ENCODE peak calls at places on chromosomes 13 and 19, in seven cellular contexts. Z is uterus, I is HepG2, N is breast epithelium, F is adrenal gland, U is esophagus squamous epithelium, G is tibial nerve. E is an unnamed sample.

GRCh38 chr13:40920826-40921225 is 98.3 kb downstream of the ELF1 start:
- DNase-seq in Z (no peak), I (no peak), N (no peak), F (no peak), U (no peak), G (no peak), E (no peak)

GRCh38 chr13:26914624-26915023 is 154.0 kb upstream of the GPR12 start:
- DNase-seq in Z (no peak), I (no peak), N (no peak), F (no peak), U (no peak), G (no peak), E (no peak)

GRCh38 chr19:12834418-12834943 is at the start of gene RTBDN:
- DNase-seq in Z (no peak), I (no peak), N (no peak), F (no peak), U (no peak), G (no peak), E (no peak)

GRCh38 chr13:100707818-100708740 is 33.5 kb upstream of the TMTC4 start:
- DNase-seq in Z (no peak), I (no peak), N (no peak), F (no peak), U (no peak), G (no peak), E (no peak)

GRCh38 chr13:101785858-101786257 is 333.4 kb downstream of the ITGBL1 start:
- DNase-seq in Z (no peak), I (peak), N (no peak), F (no peak), U (no peak), G (no peak), E (no peak)

GRCh38 chr13:110683921-110684320 is 22.0 kb downstream of the CARS2 start:
- DNase-seq in Z (no peak), I (no peak), N (no peak), F (no peak), U (no peak), G (no peak), E (no peak)

GRCh38 chr19:43910884-43911283 is 24.2 kb downstream of the ZNF45 start:
- DNase-seq in Z (no peak), I (no peak), N (no peak), F (no peak), U (no peak), G (no peak), E (no peak)

GRCh38 chr19:39200818-39201145 is 3.3 kb downstream of the SYCN start:
- DNase-seq in Z (no peak), I (no peak), N (no peak), F (no peak), U (no peak), G (no peak), E (no peak)

GRCh38 chr13:71864094-71864980 is 2.7 kb downstream of the DACH1 start:
- DNase-seq in Z (peak), I (no peak), N (peak), F (peak), U (peak), G (no peak), E (no peak)

GRCh38 chr13:50711449-50711848 is 132.0 kb downstream of the DLEU7 start:
- DNase-seq in Z (no peak), I (no peak), N (no peak), F (no peak), U (no peak), G (no peak), E (no peak)

GRCh38 chr13:102721800-102722231 is 27.0 kb upstream of the METTL21C start:
- DNase-seq in Z (no peak), I (no peak), N (no peak), F (no peak), U (no peak), G (no peak), E (no peak)

GRCh38 chr13:21106089-21106488 is 44.7 kb upstream of the LATS2 start:
- DNase-seq in Z (no peak), I (no peak), N (no peak), F (no peak), U (no peak), G (no peak), E (no peak)

GRCh38 chr19:50204081-50204428 is 633 bp downstream of the MYH14 start:
- DNase-seq in Z (no peak), I (no peak), N (no peak), F (no peak), U (no peak), G (no peak), E (no peak)

GRCh38 chr19:43901395-43902390 is 33.4 kb downstream of the ZNF45 start:
- DNase-seq in Z (peak), I (peak), N (peak), F (peak), U (peak), G (peak), E (no peak)

GRCh38 chr19:40403262-40403984 is 9.8 kb downstream of the PRX start:
- DNase-seq in Z (peak), I (peak), N (peak), F (peak), U (peak), G (peak), E (no peak)

GRCh38 chr19:5150331-5150901 is 181.5 kb downstream of the KDM4B start:
- DNase-seq in Z (no peak), I (no peak), N (no peak), F (no peak), U (no peak), G (no peak), E (no peak)

GRCh38 chr19:21396893-21397572 is at the start of gene ZNF493:
- DNase-seq in Z (peak), I (peak), N (peak), F (peak), U (peak), G (peak), E (no peak)

GRCh38 chr19:2604747-2605329 is 97.7 kb downstream of the GNG7 start:
- DNase-seq in Z (no peak), I (no peak), N (no peak), F (no peak), U (no peak), G (no peak), E (no peak)

GRCh38 chr19:1570836-1571235 is 2.7 kb upstream of the MEX3D start:
- DNase-seq in Z (no peak), I (no peak), N (no peak), F (no peak), U (no peak), G (no peak), E (no peak)

GRCh38 chr13:99182439-99182838 is 18.2 kb upstream of the UBAC2 start:
- DNase-seq in Z (no peak), I (no peak), N (no peak), F (no peak), U (no peak), G (no peak), E (no peak)

GRCh38 chr19:47190167-47190727 is 40.8 kb downstream of the BBC3 start:
- DNase-seq in Z (peak), I (peak), N (peak), F (peak), U (no peak), G (no peak), E (no peak)

GRCh38 chr13:101747039-101747438 is 294.6 kb downstream of the ITGBL1 start:
- DNase-seq in Z (no peak), I (no peak), N (no peak), F (no peak), U (no peak), G (no peak), E (no peak)

GRCh38 chr13:106129273-106129672 is 406.2 kb downstream of the EFNB2 start:
- DNase-seq in Z (no peak), I (no peak), N (no peak), F (no peak), U (no peak), G (no peak), E (no peak)

GRCh38 chr13:41127746-41128145 is 4.9 kb downstream of the KBTBD6 start:
- DNase-seq in Z (no peak), I (no peak), N (no peak), F (no peak), U (no peak), G (no peak), E (no peak)

GRCh38 chr13:47148543-47148942 is 251.7 kb upstream of the HTR2A start:
- DNase-seq in Z (no peak), I (no peak), N (no peak), F (no peak), U (no peak), G (no peak), E (no peak)

GRCh38 chr13:27229642-27230041 is 21.7 kb upstream of the RPL21 start:
- DNase-seq in Z (no peak), I (no peak), N (no peak), F (no peak), U (no peak), G (no peak), E (no peak)

GRCh38 chr13:72508392-72508791 is 219.0 kb downstream of the MZT1 start:
- DNase-seq in Z (no peak), I (no peak), N (no peak), F (no peak), U (no peak), G (no peak), E (no peak)

GRCh38 chr19:32611161-32611560 is 30.2 kb downstream of the PDCD5 start:
- DNase-seq in Z (no peak), I (no peak), N (no peak), F (no peak), U (no peak), G (no peak), E (no peak)

DNA sequence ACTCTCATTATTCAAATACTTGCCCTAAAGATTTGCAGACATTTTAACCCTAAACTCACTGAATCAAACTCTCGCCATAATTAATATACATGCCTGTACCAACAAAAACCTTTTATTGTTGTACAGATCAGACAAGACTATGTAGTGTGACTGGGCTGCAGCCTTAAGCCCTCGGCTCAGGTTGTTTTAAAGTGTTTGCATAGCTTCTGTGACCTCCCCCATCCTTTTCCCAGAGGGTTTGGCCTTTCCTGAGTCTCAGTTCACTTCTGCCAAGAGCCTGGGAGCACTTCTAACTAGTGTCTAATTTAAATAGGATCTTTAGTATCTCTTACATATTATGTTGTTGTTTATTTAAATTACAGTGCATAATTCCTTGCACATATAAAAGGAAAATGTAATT is 158.2 kb downstream of the HS6ST3 start:
- DNase-seq in Z (no peak), I (no peak), N (no peak), F (no peak), U (no peak), G (no peak), E (no peak)
- H3K4me3 ChIP-seq in Z (no peak), I (no peak), N (no peak), F (no peak), U (no peak), G (no peak), E (no peak)

GRCh38 chr19:19732579-19733501 is at the start of gene ZNF14:
- DNase-seq in Z (peak), I (peak), N (peak), F (peak), U (peak), G (peak), E (peak)
- H3K27ac ChIP-seq in Z (peak), I (peak), N (peak), F (peak), U (peak), G (peak), E (peak)

GRCh38 chr19:7152568-7152967 is 83.1 kb downstream of the ZNF557 start:
- DNase-seq in Z (no peak), I (no peak), N (no peak), F (no peak), U (no peak), G (no peak), E (no peak)

GRCh38 chr19:7149956-7150705 is 80.6 kb downstream of the ZNF557 start:
- DNase-seq in Z (no peak), I (no peak), N (no peak), F (no peak), U (no peak), G (no peak), E (no peak)

GRCh38 chr19:7153008-7153407 is 83.5 kb downstream of the ZNF557 start:
- DNase-seq in Z (no peak), I (no peak), N (no peak), F (no peak), U (no peak), G (no peak), E (no peak)
- TF ChIP-seq POLR2A in Z (no peak), I (no peak), N (no peak), F (no peak), U (no peak), G (no peak), E (no peak)

DNA sequence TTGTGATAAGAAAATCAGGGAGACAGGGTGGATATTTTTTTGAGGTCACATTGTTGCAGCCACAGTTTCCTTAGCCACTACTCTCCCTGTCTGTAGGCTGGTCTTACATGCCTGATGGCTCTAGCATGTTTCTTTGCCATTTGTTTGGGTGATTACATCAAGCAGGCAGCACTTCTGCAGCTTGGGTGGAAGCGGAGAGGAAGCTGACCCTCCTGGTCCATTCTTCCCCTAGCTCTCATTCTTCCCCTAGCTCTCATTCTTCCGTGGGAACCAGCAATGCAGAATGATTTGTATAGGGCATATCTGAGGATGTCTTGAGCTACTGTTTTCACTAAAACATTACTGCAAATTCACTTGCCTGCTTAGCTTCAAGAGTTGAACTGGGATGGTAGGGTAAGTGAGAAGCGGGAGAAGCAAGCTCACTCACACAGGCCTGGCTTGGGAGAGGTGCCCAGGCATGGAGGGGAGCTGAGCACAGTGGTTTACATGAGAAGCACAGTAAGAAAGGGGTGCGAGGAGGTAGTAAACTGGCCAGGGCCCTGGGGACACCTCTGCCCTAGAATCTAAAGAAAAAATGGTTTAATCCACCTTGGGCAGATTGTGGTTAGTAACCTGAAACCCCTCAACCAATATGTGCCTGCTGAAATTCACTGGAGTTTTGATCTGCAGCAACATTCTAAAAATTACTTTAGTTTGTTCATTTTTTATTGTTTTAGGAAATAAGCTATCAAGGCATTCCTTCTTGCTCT is 538.9 kb downstream of the RFC3 start:
- DNase-seq in Z (no peak), I (no peak), N (no peak), F (no peak), U (no peak), G (no peak), E (no peak)
- H3K4me3 ChIP-seq in Z (no peak), I (no peak), N (no peak), F (no peak), U (no peak), G (no peak), E (no peak)